ENCODE peak calls at places on chromosomes 16 and 17, in eight cellular contexts. S, A, M, G, N, K, T and U are unnamed samples.

GRCh38 chr16:84628226-84628731 is 10.4 kb upstream of the COTL1 start:
- DNase-seq in S (no peak), A (no peak), M (no peak), G (peak; percentile 23), N (no peak), K (no peak), T (no peak), U (no peak)

GRCh38 chr17:45132569-45133463 is 501 bp upstream of the PLCD3 start:
- DNase-seq in S (no peak), A (peak; percentile 69), M (peak; percentile 65), G (peak; percentile 92), N (peak; percentile 56), K (no peak), T (peak; percentile 91), U (peak; percentile 54)

GRCh38 chr17:48878920-48879898 is 13.4 kb upstream of the ATP5MC1 start:
- DNase-seq in S (no peak), A (peak; percentile 56), M (peak; percentile 67), G (no peak), N (peak; percentile 55), K (peak; percentile 33), T (no peak), U (no peak)

GRCh38 chr16:79497951-79498350 is 102.6 kb downstream of the MAF start:
- DNase-seq in S (no peak), A (no peak), M (no peak), G (no peak), N (no peak), K (no peak), T (no peak), U (no peak)

GRCh38 chr16:63652091-63652490 is 1469.8 kb downstream of the CDH11 start:
- DNase-seq in S (no peak), A (no peak), M (no peak), G (no peak), N (no peak), K (no peak), T (no peak), U (no peak)

GRCh38 chr17:51064061-51064735 is 56.5 kb downstream of the SPAG9 start:
- DNase-seq in S (no peak), A (peak; percentile 16), M (no peak), G (no peak), N (peak; percentile 87), K (no peak), T (no peak), U (no peak)

GRCh38 chr16:49681449-49681848 is 174.5 kb downstream of the ZNF423 start:
- DNase-seq in S (no peak), A (no peak), M (no peak), G (no peak), N (no peak), K (no peak), T (no peak), U (no peak)

GRCh38 chr17:48077555-48077954 is 23.7 kb downstream of the CBX1 start:
- DNase-seq in S (no peak), A (no peak), M (no peak), G (no peak), N (no peak), K (no peak), T (no peak), U (no peak)

GRCh38 chr16:85180047-85180878 is 68.0 kb upstream of the CIBAR2 start:
- DNase-seq in S (no peak), A (no peak), M (no peak), G (no peak), N (no peak), K (no peak), T (no peak), U (no peak)

GRCh38 chr17:8857919-8858318 is 9.6 kb downstream of the PIK3R6 start:
- DNase-seq in S (no peak), A (no peak), M (no peak), G (no peak), N (peak; percentile 44), K (no peak), T (peak; percentile 66), U (no peak)

GRCh38 chr16:11725457-11725856 is 17.2 kb downstream of the TXNDC11 start:
- DNase-seq in S (no peak), A (no peak), M (no peak), G (no peak), N (no peak), K (no peak), T (no peak), U (no peak)

GRCh38 chr16:75911896-75912295 is 185.6 kb upstream of the CPHXL start:
- DNase-seq in S (no peak), A (no peak), M (no peak), G (no peak), N (no peak), K (no peak), T (no peak), U (no peak)

GRCh38 chr17:75487351-75488070 is 27.8 kb downstream of the CASKIN2 start:
- DNase-seq in S (no peak), A (no peak), M (peak; percentile 33), G (no peak), N (no peak), K (no peak), T (no peak), U (no peak)

GRCh38 chr17:8360260-8360659 is 16.2 kb downstream of the KRABD2 start:
- DNase-seq in S (no peak), A (no peak), M (no peak), G (no peak), N (no peak), K (no peak), T (no peak), U (no peak)

GRCh38 chr16:68605746-68606145 is 39.4 kb upstream of the CDH3 start:
- DNase-seq in S (no peak), A (peak; percentile 7), M (no peak), G (no peak), N (peak; percentile 98), K (no peak), T (no peak), U (no peak)

GRCh38 chr16:87874639-87875472 is 5.5 kb upstream of the SLC7A5 start:
- DNase-seq in S (no peak), A (no peak), M (peak; percentile 88), G (no peak), N (no peak), K (no peak), T (no peak), U (no peak)

GRCh38 chr16:17424771-17425170 is 46.0 kb downstream of the XYLT1 start:
- DNase-seq in S (no peak), A (no peak), M (no peak), G (no peak), N (no peak), K (no peak), T (no peak), U (no peak)

GRCh38 chr17:4636474-4637100 is 4.9 kb downstream of the ALOX15 start:
- DNase-seq in S (no peak), A (no peak), M (no peak), G (no peak), N (no peak), K (no peak), T (no peak), U (no peak)

GRCh38 chr16:65342231-65342866 is 220.5 kb upstream of the CDH11 start:
- DNase-seq in S (no peak), A (no peak), M (no peak), G (no peak), N (no peak), K (no peak), T (no peak), U (no peak)

GRCh38 chr17:17320911-17321220 is 17.7 kb downstream of the NT5M start:
- DNase-seq in S (no peak), A (no peak), M (no peak), G (no peak), N (no peak), K (no peak), T (no peak), U (no peak)

GRCh38 chr17:1980665-1981250 is 44.4 kb downstream of the RTN4RL1 start:
- DNase-seq in S (no peak), A (no peak), M (no peak), G (no peak), N (no peak), K (no peak), T (no peak), U (no peak)

GRCh38 chr17:56313201-56313600 is 159.9 kb downstream of the ANKFN1 start:
- DNase-seq in S (no peak), A (no peak), M (no peak), G (no peak), N (no peak), K (no peak), T (no peak), U (no peak)

GRCh38 chr17:42623732-42624596 is 14.5 kb downstream of the TUBG1 start:
- DNase-seq in S (no peak), A (no peak), M (no peak), G (peak; percentile 61), N (peak; percentile 95), K (no peak), T (no peak), U (no peak)

GRCh38 chr16:31016018-31016417 is 5.6 kb upstream of the STX1B start:
- DNase-seq in S (no peak), A (no peak), M (no peak), G (no peak), N (no peak), K (no peak), T (no peak), U (no peak)

GRCh38 chr16:29736764-29737163 is 9.0 kb downstream of the C16orf54 start:
- DNase-seq in S (no peak), A (no peak), M (no peak), G (no peak), N (no peak), K (no peak), T (no peak), U (no peak)

GRCh38 chr17:12613566-12613965 is 52.1 kb upstream of the MYOCD start:
- DNase-seq in S (no peak), A (peak; percentile 67), M (no peak), G (no peak), N (peak; percentile 37), K (no peak), T (no peak), U (no peak)

GRCh38 chr17:4734857-4735475 is 3.7 kb downstream of the MED11 start:
- DNase-seq in S (no peak), A (no peak), M (no peak), G (no peak), N (no peak), K (no peak), T (no peak), U (no peak)

GRCh38 chr16:79150128-79150527 is 450.4 kb downstream of the MAF start:
- DNase-seq in S (no peak), A (peak; percentile 7), M (no peak), G (no peak), N (no peak), K (no peak), T (no peak), U (no peak)

GRCh38 chr16:65728172-65728571 is 606.3 kb upstream of the CDH11 start:
- DNase-seq in S (no peak), A (no peak), M (no peak), G (no peak), N (no peak), K (no peak), T (no peak), U (no peak)

GRCh38 chr16:14036869-14037268 is 34.2 kb upstream of the MRTFB start:
- DNase-seq in S (no peak), A (no peak), M (no peak), G (no peak), N (no peak), K (no peak), T (no peak), U (no peak)

GRCh38 chr16:84950906-84951305 is 60.4 kb downstream of the ZDHHC7 start:
- DNase-seq in S (no peak), A (no peak), M (peak; percentile 24), G (no peak), N (no peak), K (no peak), T (no peak), U (no peak)

GRCh38 chr17:66789961-66790421 is 44.9 kb upstream of the CACNG5 start:
- DNase-seq in S (no peak), A (no peak), M (no peak), G (no peak), N (no peak), K (no peak), T (no peak), U (no peak)

GRCh38 chr17:958712-959451 is 20.7 kb downstream of the NXN start:
- DNase-seq in S (no peak), A (peak; percentile 19), M (no peak), G (no peak), N (no peak), K (no peak), T (no peak), U (no peak)

GRCh38 chr17:49676276-49676868 is 1.5 kb downstream of the SPOP start:
- DNase-seq in S (no peak), A (peak; percentile 6), M (peak; percentile 21), G (no peak), N (no peak), K (no peak), T (no peak), U (no peak)